ENCODE peak calls at places on chromosome 19, in ten cellular contexts. One of them, this sample, is unnamed.

GRCh38 chr19:13057744-13058143 is 44.9 kb downstream of the LYL1 start:
- DNase-seq in HTR-8/SVneo: no peak
- DNase-seq in activated B cell treated with CpG ODN at 0.5 μM for 24 hours: no peak
- DNase-seq in activated CD4-positive, alpha-beta T cell treated with anti-CD3 and anti-CD28 coated beads, Interleukin-2, amount 50 U/mL, for 48 hours: no peak
- DNase-seq in stimulated activated CD4-positive, alpha-beta T cell treated with anti-CD3 and anti-CD28 coated beads, Interleukin-2, amount 100 ng/mL, for 4 hours: no peak
- DNase-seq in activated T-cell treated with anti-CD3 and anti-CD28 coated beads for 24 hours: no peak
- DNase-seq in CD8-positive, alpha-beta T cell: no peak
- DNase-seq in lower leg skin: no peak
- DNase-seq in mesendoderm: no peak
- DNase-seq in thoracic aorta: no peak
- DNase-seq in this sample: no peak

GRCh38 chr19:46353730-46354528 is 7.0 kb downstream of the PPP5C start:
- DNase-seq in HTR-8/SVneo: no peak
- DNase-seq in activated B cell treated with CpG ODN at 0.5 μM for 24 hours: no peak
- DNase-seq in activated CD4-positive, alpha-beta T cell treated with anti-CD3 and anti-CD28 coated beads, Interleukin-2, amount 50 U/mL, for 48 hours: no peak
- DNase-seq in stimulated activated CD4-positive, alpha-beta T cell treated with anti-CD3 and anti-CD28 coated beads, Interleukin-2, amount 100 ng/mL, for 4 hours: no peak
- DNase-seq in activated T-cell treated with anti-CD3 and anti-CD28 coated beads for 24 hours: no peak
- DNase-seq in CD8-positive, alpha-beta T cell: no peak
- DNase-seq in lower leg skin: no peak
- DNase-seq in mesendoderm: no peak
- DNase-seq in thoracic aorta: no peak
- DNase-seq in this sample: no peak

GRCh38 chr19:42942187-42942789 is 5.3 kb upstream of the PSG7 start:
- DNase-seq in HTR-8/SVneo: no peak
- DNase-seq in activated B cell treated with CpG ODN at 0.5 μM for 24 hours: no peak
- DNase-seq in activated CD4-positive, alpha-beta T cell treated with anti-CD3 and anti-CD28 coated beads, Interleukin-2, amount 50 U/mL, for 48 hours: peak
- DNase-seq in stimulated activated CD4-positive, alpha-beta T cell treated with anti-CD3 and anti-CD28 coated beads, Interleukin-2, amount 100 ng/mL, for 4 hours: no peak
- DNase-seq in activated T-cell treated with anti-CD3 and anti-CD28 coated beads for 24 hours: no peak
- DNase-seq in CD8-positive, alpha-beta T cell: no peak
- DNase-seq in lower leg skin: no peak
- DNase-seq in mesendoderm: no peak
- DNase-seq in thoracic aorta: no peak
- DNase-seq in this sample: no peak

GRCh38 chr19:11448923-11449554 is 13.6 kb downstream of the PRKCSH start:
- DNase-seq in HTR-8/SVneo: no peak
- DNase-seq in activated B cell treated with CpG ODN at 0.5 μM for 24 hours: no peak
- DNase-seq in activated CD4-positive, alpha-beta T cell treated with anti-CD3 and anti-CD28 coated beads, Interleukin-2, amount 50 U/mL, for 48 hours: no peak
- DNase-seq in stimulated activated CD4-positive, alpha-beta T cell treated with anti-CD3 and anti-CD28 coated beads, Interleukin-2, amount 100 ng/mL, for 4 hours: no peak
- DNase-seq in activated T-cell treated with anti-CD3 and anti-CD28 coated beads for 24 hours: no peak
- DNase-seq in CD8-positive, alpha-beta T cell: no peak
- DNase-seq in lower leg skin: no peak
- DNase-seq in mesendoderm: no peak
- DNase-seq in thoracic aorta: no peak
- DNase-seq in this sample: no peak

GRCh38 chr19:38728752-38729541 is 15.3 kb downstream of the CAPN12 start:
- DNase-seq in HTR-8/SVneo: no peak
- DNase-seq in activated B cell treated with CpG ODN at 0.5 μM for 24 hours: no peak
- DNase-seq in activated CD4-positive, alpha-beta T cell treated with anti-CD3 and anti-CD28 coated beads, Interleukin-2, amount 50 U/mL, for 48 hours: no peak
- DNase-seq in stimulated activated CD4-positive, alpha-beta T cell treated with anti-CD3 and anti-CD28 coated beads, Interleukin-2, amount 100 ng/mL, for 4 hours: no peak
- DNase-seq in activated T-cell treated with anti-CD3 and anti-CD28 coated beads for 24 hours: no peak
- DNase-seq in CD8-positive, alpha-beta T cell: no peak
- DNase-seq in lower leg skin: peak
- DNase-seq in mesendoderm: no peak
- DNase-seq in thoracic aorta: no peak
- DNase-seq in this sample: no peak

GRCh38 chr19:53881482-53882390 is at the start of gene PRKCG:
- DNase-seq in HTR-8/SVneo: no peak
- DNase-seq in activated B cell treated with CpG ODN at 0.5 μM for 24 hours: peak
- DNase-seq in activated CD4-positive, alpha-beta T cell treated with anti-CD3 and anti-CD28 coated beads, Interleukin-2, amount 50 U/mL, for 48 hours: peak
- DNase-seq in stimulated activated CD4-positive, alpha-beta T cell treated with anti-CD3 and anti-CD28 coated beads, Interleukin-2, amount 100 ng/mL, for 4 hours: no peak
- DNase-seq in activated T-cell treated with anti-CD3 and anti-CD28 coated beads for 24 hours: no peak
- DNase-seq in CD8-positive, alpha-beta T cell: peak
- DNase-seq in lower leg skin: no peak
- DNase-seq in mesendoderm: peak
- DNase-seq in thoracic aorta: no peak
- DNase-seq in this sample: peak

GRCh38 chr19:51505904-51506303 is 4.3 kb upstream of the SIGLEC12 start:
- DNase-seq in HTR-8/SVneo: no peak
- DNase-seq in activated B cell treated with CpG ODN at 0.5 μM for 24 hours: no peak
- DNase-seq in activated CD4-positive, alpha-beta T cell treated with anti-CD3 and anti-CD28 coated beads, Interleukin-2, amount 50 U/mL, for 48 hours: no peak
- DNase-seq in stimulated activated CD4-positive, alpha-beta T cell treated with anti-CD3 and anti-CD28 coated beads, Interleukin-2, amount 100 ng/mL, for 4 hours: no peak
- DNase-seq in activated T-cell treated with anti-CD3 and anti-CD28 coated beads for 24 hours: no peak
- DNase-seq in CD8-positive, alpha-beta T cell: no peak
- DNase-seq in lower leg skin: no peak
- DNase-seq in mesendoderm: no peak
- DNase-seq in thoracic aorta: no peak
- DNase-seq in this sample: no peak

GRCh38 chr19:6035026-6035425 is 57.1 kb upstream of the RANBP3 start:
- DNase-seq in HTR-8/SVneo: no peak
- DNase-seq in activated B cell treated with CpG ODN at 0.5 μM for 24 hours: no peak
- DNase-seq in activated CD4-positive, alpha-beta T cell treated with anti-CD3 and anti-CD28 coated beads, Interleukin-2, amount 50 U/mL, for 48 hours: no peak
- DNase-seq in stimulated activated CD4-positive, alpha-beta T cell treated with anti-CD3 and anti-CD28 coated beads, Interleukin-2, amount 100 ng/mL, for 4 hours: no peak
- DNase-seq in activated T-cell treated with anti-CD3 and anti-CD28 coated beads for 24 hours: no peak
- DNase-seq in CD8-positive, alpha-beta T cell: no peak
- DNase-seq in lower leg skin: peak
- DNase-seq in mesendoderm: no peak
- DNase-seq in thoracic aorta: no peak
- DNase-seq in this sample: no peak

GRCh38 chr19:5627395-5627904 is 4.6 kb downstream of the SAFB start:
- DNase-seq in HTR-8/SVneo: no peak
- DNase-seq in activated B cell treated with CpG ODN at 0.5 μM for 24 hours: peak
- DNase-seq in activated CD4-positive, alpha-beta T cell treated with anti-CD3 and anti-CD28 coated beads, Interleukin-2, amount 50 U/mL, for 48 hours: peak
- DNase-seq in stimulated activated CD4-positive, alpha-beta T cell treated with anti-CD3 and anti-CD28 coated beads, Interleukin-2, amount 100 ng/mL, for 4 hours: peak
- DNase-seq in activated T-cell treated with anti-CD3 and anti-CD28 coated beads for 24 hours: peak
- DNase-seq in CD8-positive, alpha-beta T cell: no peak
- DNase-seq in lower leg skin: peak
- DNase-seq in mesendoderm: peak
- DNase-seq in thoracic aorta: no peak
- DNase-seq in this sample: peak

GRCh38 chr19:46787331-46788100 is 878 bp downstream of the SLC1A5 start:
- DNase-seq in HTR-8/SVneo: peak
- DNase-seq in activated B cell treated with CpG ODN at 0.5 μM for 24 hours: peak
- DNase-seq in activated CD4-positive, alpha-beta T cell treated with anti-CD3 and anti-CD28 coated beads, Interleukin-2, amount 50 U/mL, for 48 hours: peak
- DNase-seq in stimulated activated CD4-positive, alpha-beta T cell treated with anti-CD3 and anti-CD28 coated beads, Interleukin-2, amount 100 ng/mL, for 4 hours: no peak
- DNase-seq in activated T-cell treated with anti-CD3 and anti-CD28 coated beads for 24 hours: no peak
- DNase-seq in CD8-positive, alpha-beta T cell: no peak
- DNase-seq in lower leg skin: peak
- DNase-seq in mesendoderm: peak
- DNase-seq in thoracic aorta: no peak
- DNase-seq in this sample: peak

GRCh38 chr19:17455711-17456123 is 5.0 kb downstream of the NXNL1 start:
- DNase-seq in HTR-8/SVneo: no peak
- DNase-seq in activated B cell treated with CpG ODN at 0.5 μM for 24 hours: no peak
- DNase-seq in activated CD4-positive, alpha-beta T cell treated with anti-CD3 and anti-CD28 coated beads, Interleukin-2, amount 50 U/mL, for 48 hours: no peak
- DNase-seq in stimulated activated CD4-positive, alpha-beta T cell treated with anti-CD3 and anti-CD28 coated beads, Interleukin-2, amount 100 ng/mL, for 4 hours: no peak
- DNase-seq in activated T-cell treated with anti-CD3 and anti-CD28 coated beads for 24 hours: no peak
- DNase-seq in CD8-positive, alpha-beta T cell: no peak
- DNase-seq in lower leg skin: no peak
- DNase-seq in mesendoderm: no peak
- DNase-seq in thoracic aorta: no peak
- DNase-seq in this sample: no peak

GRCh38 chr19:27925202-27925601 is 1287.7 kb downstream of the UQCRFS1 start:
- DNase-seq in HTR-8/SVneo: no peak
- DNase-seq in activated B cell treated with CpG ODN at 0.5 μM for 24 hours: no peak
- DNase-seq in activated CD4-positive, alpha-beta T cell treated with anti-CD3 and anti-CD28 coated beads, Interleukin-2, amount 50 U/mL, for 48 hours: no peak
- DNase-seq in stimulated activated CD4-positive, alpha-beta T cell treated with anti-CD3 and anti-CD28 coated beads, Interleukin-2, amount 100 ng/mL, for 4 hours: no peak
- DNase-seq in activated T-cell treated with anti-CD3 and anti-CD28 coated beads for 24 hours: no peak
- DNase-seq in CD8-positive, alpha-beta T cell: no peak
- DNase-seq in lower leg skin: no peak
- DNase-seq in mesendoderm: no peak
- DNase-seq in thoracic aorta: no peak
- DNase-seq in this sample: no peak